ENCODE peak calls at places on chromosome 5, in ten cellular contexts. X, U, S, T, K, N, H, M, D and J are unnamed samples.

GRCh38 chr5:180803181-180804128 is 849 bp upstream of the MGAT1 start:
- DNase-seq in X (peak), T (peak), M (peak), H (peak), K (peak), N (no peak), D (no peak), U (peak), S (peak), J (peak)

GRCh38 chr5:10307206-10308148 is at the start of gene CMBL:
- DNase-seq in D (peak), K (peak), T (no peak), S (peak), N (peak), X (peak), M (peak), H (no peak), U (peak), J (peak)

GRCh38 chr5:149382517-149383220 is 3.6 kb upstream of the IL17B start:
- DNase-seq in M (no peak), U (no peak), T (no peak), N (no peak), K (no peak), S (no peak), D (no peak), X (no peak), H (no peak), J (no peak)

GRCh38 chr5:168114444-168115017 is 176.9 kb upstream of the WWC1 start:
- DNase-seq in K (peak), M (peak), H (peak), S (peak), U (no peak), N (no peak), T (no peak), X (peak), D (peak), J (peak)

GRCh38 chr5:93240228-93240834 is 340.7 kb downstream of the NR2F1-AS1 start:
- DNase-seq in D (no peak), K (no peak), S (no peak), N (no peak), T (no peak), U (no peak), M (no peak), H (no peak), X (no peak), J (no peak)

GRCh38 chr5:113163328-113163727 is 186.7 kb downstream of the DCP2 start:
- DNase-seq in D (no peak), H (no peak), N (no peak), U (no peak), T (no peak), M (peak), S (peak), K (peak), X (peak), J (peak)

GRCh38 chr5:73232266-73233041 is 59.5 kb downstream of the TMEM174 start:
- DNase-seq in S (no peak), X (no peak), M (no peak), D (no peak), N (no peak), U (no peak), T (no peak), K (no peak), H (no peak), J (no peak)

GRCh38 chr5:110884005-110884404 is 145.2 kb downstream of the SLC25A46 start:
- DNase-seq in D (no peak), S (peak), X (peak), H (no peak), U (no peak), K (no peak), M (peak), T (no peak), N (no peak), J (peak)

GRCh38 chr5:35319231-35320002 is 89.1 kb upstream of the PRLR start:
- DNase-seq in H (peak), T (peak), M (peak), X (peak), D (peak), S (peak), K (peak), N (no peak), U (no peak), J (peak)

GRCh38 chr5:81247441-81247972 is 14.4 kb downstream of the CKMT2 start:
- DNase-seq in U (no peak), S (peak), D (peak), N (no peak), K (peak), H (no peak), T (no peak), M (peak), X (peak), J (peak)

GRCh38 chr5:72366324-72366976 is 46.3 kb downstream of the PTCD2 start:
- DNase-seq in S (peak), K (peak), N (no peak), D (peak), U (peak), M (peak), T (peak), H (peak), X (peak), J (peak)

GRCh38 chr5:171966270-171966669 is 40.2 kb downstream of the FBXW11 start:
- DNase-seq in U (no peak), K (no peak), N (no peak), H (no peak), T (no peak), S (no peak), M (no peak), X (no peak), D (no peak), J (no peak)

GRCh38 chr5:145944328-145944727 is 8.0 kb downstream of the SH3RF2 start:
- DNase-seq in H (no peak), S (no peak), M (no peak), X (no peak), T (no peak), N (no peak), U (no peak), K (no peak), D (no peak), J (no peak)

GRCh38 chr5:151104795-151105194 is 24.0 kb upstream of the TNIP1 start:
- DNase-seq in X (peak), S (no peak), K (no peak), D (no peak), N (no peak), U (no peak), T (peak), H (peak), M (peak), J (peak)

DNA sequence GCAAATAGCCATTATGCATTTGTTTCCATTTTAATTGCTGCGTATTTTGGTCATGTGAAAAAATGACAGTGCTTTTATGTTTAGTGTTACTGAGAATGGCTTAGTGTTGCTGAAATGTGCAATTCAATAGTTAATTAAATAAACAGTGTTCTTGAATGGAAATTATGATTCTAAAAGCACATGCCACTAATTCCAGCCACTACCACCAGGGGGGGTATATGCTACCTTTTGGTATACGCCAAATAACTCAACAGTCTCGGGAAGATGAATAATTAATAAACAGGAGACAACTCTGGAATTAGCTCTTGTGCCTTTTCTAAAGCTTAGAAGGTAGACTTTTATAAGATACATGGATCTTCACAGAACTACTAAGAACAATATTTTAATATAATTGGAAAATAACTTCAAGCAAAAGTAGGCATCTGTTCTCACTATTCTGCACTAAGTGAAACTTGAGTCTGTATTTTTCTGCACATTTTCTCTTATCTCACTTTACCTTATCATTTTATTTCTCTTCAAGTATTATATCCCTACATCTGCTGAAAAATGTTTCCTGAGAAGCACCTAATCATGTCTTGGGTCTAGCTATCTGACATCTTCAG is 83.5 kb upstream of the MINAR2 start:
- DNase-seq in U (peak), T (peak), H (peak), M (peak), X (peak), S (peak), K (peak), N (no peak), D (peak), J (peak)
- TF ChIP-seq CTCF in U (peak), T (peak), H (peak), M (peak), X (peak), S (peak), K (peak), N (no peak), D (peak), J (peak)

GRCh38 chr5:86756839-86757238 is 139.1 kb downstream of the COX7C start:
- DNase-seq in U (no peak), X (no peak), D (no peak), T (no peak), H (no peak), N (no peak), K (no peak), S (no peak), M (no peak), J (no peak)
- TF ChIP-seq CTCF in U (no peak), X (no peak), D (no peak), T (no peak), H (no peak), N (no peak), K (no peak), S (no peak), M (no peak), J (no peak)

DNA sequence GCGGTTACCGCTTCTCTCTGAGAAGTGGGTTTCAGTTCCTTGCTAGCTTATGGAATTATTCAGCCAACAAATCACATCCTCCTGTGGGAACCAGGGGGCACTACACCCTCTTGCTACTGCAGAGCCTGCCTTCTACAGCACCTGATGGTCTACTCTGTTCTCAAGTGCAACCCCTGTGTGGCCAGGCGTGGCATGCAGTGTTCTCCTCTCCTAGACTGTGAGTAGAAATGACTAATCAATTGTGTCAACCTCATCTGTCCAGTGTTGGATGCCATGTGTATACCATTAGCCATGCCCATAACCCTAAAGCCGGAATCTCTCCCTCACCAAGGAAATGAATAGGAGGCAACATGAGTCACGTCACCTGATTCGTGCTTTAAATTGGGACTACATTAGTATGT is 117.2 kb upstream of the LIFR start:
- DNase-seq in M (no peak), S (peak), N (no peak), D (no peak), K (no peak), T (no peak), H (no peak), X (no peak), U (no peak), J (peak)
- TF ChIP-seq CTCF in M (peak), S (no peak), N (no peak), D (peak), K (no peak), T (no peak), H (no peak), X (peak), U (no peak), J (peak)

GRCh38 chr5:157651623-157652376 is 438 bp downstream of the SOX30 start:
- DNase-seq in U (peak), D (peak), N (peak), M (peak), S (peak), H (no peak), X (peak), T (no peak), K (peak), J (peak)
- TF ChIP-seq CTCF in U (no peak), D (peak), N (no peak), M (peak), S (peak), H (peak), X (peak), T (no peak), K (peak), J (peak)